ENCODE peak calls at places on chromosome 13, in four cellular contexts. K, D, O and M are unnamed samples.
A peak's percentile ranks its signal among the peaks of the same experiment; 100 is the strongest.

GRCh38 chr13:106753241-106753640 is 185.3 kb upstream of the ARGLU1 start:
- DNase-seq in K (no peak), O (no peak), D (no peak), M (no peak)

GRCh38 chr13:113207890-113208423 is 512 bp downstream of the PCID2 start:
- DNase-seq in K (peak; percentile 57), O (no peak), D (no peak), M (no peak)

GRCh38 chr13:94345374-94346195 is 133.9 kb downstream of the DCT start:
- DNase-seq in K (no peak), O (no peak), D (no peak), M (no peak)

GRCh38 chr13:25752957-25753540 is 298.8 kb downstream of the SHISA2 start:
- DNase-seq in K (peak; percentile 68), D (no peak), O (no peak), M (peak; percentile 28)

GRCh38 chr13:45396548-45397095 is 21.6 kb downstream of the SLC25A30 start:
- DNase-seq in K (no peak), D (no peak), O (no peak), M (no peak)

GRCh38 chr13:110944121-110944967 is 29.5 kb upstream of the ANKRD10 start:
- DNase-seq in O (no peak), K (no peak), D (peak; percentile 21), M (no peak)

GRCh38 chr13:27338207-27338606 is 67.6 kb downstream of the RASL11A start:
- DNase-seq in K (no peak), D (no peak), O (no peak), M (no peak)

GRCh38 chr13:73870970-73871935 is 263.0 kb downstream of the KLF12 start:
- DNase-seq in O (no peak), K (no peak), D (no peak), M (no peak)

GRCh38 chr13:81394605-81395004 is 1053.7 kb upstream of the SPRY2 start:
- DNase-seq in K (no peak), O (no peak), D (no peak), M (no peak)

GRCh38 chr13:35785563-35786327 is 309.3 kb upstream of the MAB21L1 start:
- DNase-seq in D (no peak), K (no peak), O (no peak), M (no peak)

GRCh38 chr13:81017525-81018152 is 676.7 kb upstream of the SPRY2 start:
- DNase-seq in D (no peak), K (no peak), O (no peak), M (peak; percentile 45)